ENCODE peak calls at places on chromosome 20, in ten cellular contexts. K is NCI-H1105 treated with DMSO at 0.1 percent for 48 hours; V is A172; B is ACHN; E is breast epithelium; Q is AG09309; G is mucosa of gallbladder; Y is lower leg skin; F is effector memory CD4-positive, alpha-beta T cell; S is B cell. J is an unnamed sample.
A peak's percentile ranks its signal among the peaks of the same experiment; 100 is the strongest.

GRCh38 chr20:58719971-58720371 is 27.4 kb downstream of the NPEPL1 start:
- DNase-seq in K (no peak), V (no peak), B (no peak), E (peak; percentile 17), Q (no peak), G (peak; percentile 10), Y (peak; percentile 12), F (no peak), S (peak; percentile 24), J (peak; percentile 34)

GRCh38 chr20:25147716-25148115 is 47.8 kb upstream of the ENTPD6 start:
- DNase-seq in K (no peak), V (no peak), B (no peak), E (no peak), Q (no peak), G (no peak), Y (no peak), F (no peak), S (no peak), J (no peak)

GRCh38 chr20:63206878-63207277 is 9.1 kb downstream of the YTHDF1 start:
- DNase-seq in K (no peak), V (peak; percentile 85), B (peak; percentile 78), E (peak; percentile 73), Q (no peak), G (no peak), Y (no peak), F (no peak), S (no peak), J (no peak)

GRCh38 chr20:48382304-48382703 is 445.5 kb downstream of the PREX1 start:
- DNase-seq in K (no peak), V (no peak), B (no peak), E (no peak), Q (no peak), G (no peak), Y (no peak), F (no peak), S (no peak), J (no peak)

GRCh38 chr20:11354841-11355240 is 562.9 kb upstream of the BTBD3 start:
- DNase-seq in K (no peak), V (no peak), B (no peak), E (no peak), Q (no peak), G (no peak), Y (no peak), F (no peak), S (no peak), J (no peak)

GRCh38 chr20:10715035-10715434 is 41.2 kb upstream of the JAG1 start:
- DNase-seq in K (no peak), V (peak; percentile 43), B (no peak), E (no peak), Q (no peak), G (no peak), Y (no peak), F (no peak), S (no peak), J (no peak)

GRCh38 chr20:59258103-59258705 is 42.2 kb upstream of the EDN3 start:
- DNase-seq in K (no peak), V (no peak), B (no peak), E (no peak), Q (no peak), G (no peak), Y (no peak), F (no peak), S (no peak), J (no peak)

GRCh38 chr20:57003012-57003411 is 263.4 kb downstream of the BMP7 start:
- DNase-seq in K (no peak), V (no peak), B (no peak), E (no peak), Q (no peak), G (no peak), Y (no peak), F (no peak), S (no peak), J (no peak)

GRCh38 chr20:32966382-32966781 is 37.9 kb downstream of the SUN5 start:
- DNase-seq in K (no peak), V (no peak), B (no peak), E (no peak), Q (no peak), G (peak; percentile 6), Y (peak; percentile 4), F (no peak), S (no peak), J (peak; percentile 40)

GRCh38 chr20:33490023-33490933 is at the start of gene CBFA2T2:
- DNase-seq in K (no peak), V (peak; percentile 27), B (peak; percentile 63), E (peak; percentile 36), Q (peak; percentile 16), G (peak; percentile 55), Y (peak; percentile 28), F (no peak), S (no peak), J (peak; percentile 84)

GRCh38 chr20:24906806-24907205 is 42.3 kb upstream of the CST7 start:
- DNase-seq in K (no peak), V (no peak), B (no peak), E (no peak), Q (no peak), G (no peak), Y (no peak), F (no peak), S (no peak), J (no peak)

GRCh38 chr20:50014570-50015562 is 32.1 kb downstream of the SNAI1 start:
- DNase-seq in K (no peak), V (no peak), B (no peak), E (no peak), Q (no peak), G (no peak), Y (no peak), F (no peak), S (peak; percentile 22), J (no peak)

GRCh38 chr20:951384-952169 is 35.4 kb upstream of the ANGPT4 start:
- DNase-seq in K (no peak), V (no peak), B (no peak), E (no peak), Q (no peak), G (no peak), Y (no peak), F (no peak), S (no peak), J (no peak)

GRCh38 chr20:3276400-3277015 is 37.5 kb upstream of the SLC4A11 start:
- DNase-seq in K (no peak), V (peak; percentile 41), B (peak; percentile 37), E (no peak), Q (no peak), G (no peak), Y (no peak), F (no peak), S (no peak), J (no peak)

GRCh38 chr20:33679758-33680485 is 5.7 kb upstream of the NECAB3 start:
- DNase-seq in K (no peak), V (no peak), B (no peak), E (no peak), Q (no peak), G (no peak), Y (no peak), F (peak; percentile 21), S (peak; percentile 75), J (no peak)

GRCh38 chr20:35226126-35226774 is at the start of gene MMP24:
- DNase-seq in K (peak; percentile 16), V (no peak), B (no peak), E (no peak), Q (no peak), G (no peak), Y (no peak), F (no peak), S (peak; percentile 33), J (no peak)

J was measured in sigmoid colon.